ENCODE peak calls at places on chromosomes 1 and 21, in six cellular contexts. K is ascending aorta, L is H1, A is Panc1, B is lung, E is lower lobe of right lung. J is an unnamed sample. For H3K4me1, the result is how much of the 10 kb centered on the place peaks cover.

GRCh38 chr1:75522389-75522788 is 88.5 kb downstream of the SLC44A5 start:
- DNase-seq in K (no peak), L (no peak), A (no peak), B (no peak), E (no peak), J (no peak)

GRCh38 chr1:110671323-110671722 is 3.4 kb downstream of the KCNA3 start:
- DNase-seq in K (no peak), L (no peak), A (no peak), B (no peak), E (no peak), J (no peak)

GRCh38 chr1:155979525-155980343 is 1.4 kb upstream of the ARHGEF2 start:
- DNase-seq in K (peak), L (no peak), A (no peak), B (no peak), E (no peak), J (no peak)

GRCh38 chr1:43048601-43049011 is 89.9 kb upstream of the SLC2A1 start:
- DNase-seq in K (no peak), L (no peak), A (no peak), B (no peak), E (no peak), J (no peak)

GRCh38 chr1:118485757-118486156 is 300.7 kb upstream of the SPAG17 start:
- DNase-seq in K (no peak), L (no peak), A (no peak), B (no peak), E (no peak), J (no peak)

GRCh38 chr1:174989540-174990181 is 10.1 kb upstream of the CACYBP start:
- DNase-seq in K (no peak), L (no peak), A (no peak), B (no peak), E (no peak), J (no peak)

GRCh38 chr21:41680444-41681335 is 86.2 kb downstream of the RIPK4 start:
- DNase-seq in K (no peak), L (no peak), A (peak), B (no peak), E (no peak), J (peak)

GRCh38 chr1:66537718-66538117 is 3.8 kb downstream of the SGIP1 start:
- DNase-seq in K (no peak), L (no peak), A (no peak), B (no peak), E (no peak), J (no peak)

GRCh38 chr21:31991356-31992331 is 118.8 kb downstream of the HUNK start:
- DNase-seq in K (no peak), L (peak), A (no peak), B (no peak), E (no peak), J (no peak)

GRCh38 chr1:59125154-59125553 is 171.7 kb upstream of the FGGY start:
- DNase-seq in K (no peak), L (no peak), A (no peak), B (no peak), E (no peak), J (no peak)

GRCh38 chr1:23129846-23130245 is 38.8 kb downstream of the LUZP1 start:
- DNase-seq in K (no peak), L (no peak), A (no peak), B (no peak), E (no peak), J (no peak)

GRCh38 chr1:184930232-184930631 is 44.1 kb downstream of the NIBAN1 start:
- DNase-seq in K (no peak), L (no peak), A (no peak), B (no peak), E (no peak), J (no peak)

GRCh38 chr1:167305705-167306277 is 85.1 kb downstream of the POU2F1 start:
- DNase-seq in K (no peak), L (no peak), A (no peak), B (no peak), E (no peak), J (no peak)

GRCh38 chr1:229427572-229427971 is 6.3 kb downstream of the ACTA1 start:
- DNase-seq in K (no peak), L (no peak), A (no peak), B (no peak), E (no peak), J (no peak)

GRCh38 chr21:29504751-29505321 is 206.1 kb downstream of the BACH1 start:
- DNase-seq in K (no peak), L (no peak), A (no peak), B (no peak), E (no peak), J (no peak)

GRCh38 chr1:91689586-91690481 is 189.2 kb downstream of the CDC7 start:
- DNase-seq in K (no peak), L (no peak), A (no peak), B (no peak), E (no peak), J (no peak)

GRCh38 chr1:43348809-43349593 is 9.8 kb upstream of the CDC20 start:
- DNase-seq in K (peak), L (peak), A (peak), B (peak), E (peak), J (peak)

GRCh38 chr1:196680107-196680506 is 28.3 kb downstream of the CFH start:
- DNase-seq in K (no peak), L (no peak), A (no peak), B (no peak), E (no peak), J (no peak)

GRCh38 chr1:167538657-167539056 is 14.9 kb downstream of the CREG1 start:
- DNase-seq in K (no peak), L (no peak), A (no peak), B (no peak), E (no peak), J (no peak)

GRCh38 chr1:42370876-42371549 is 9.6 kb upstream of the RIMKLA start:
- DNase-seq in K (no peak), L (no peak), A (no peak), B (peak), E (no peak), J (no peak)

GRCh38 chr1:53266038-53266437 is 27.7 kb upstream of the MAGOH start:
- DNase-seq in K (no peak), L (no peak), A (no peak), B (no peak), E (no peak), J (no peak)

GRCh38 chr1:36112823-36113222 is 12.2 kb downstream of the COL8A2 start:
- DNase-seq in K (no peak), L (no peak), A (no peak), B (no peak), E (no peak), J (no peak)

GRCh38 chr1:184052194-184052559 is 647 bp downstream of the TSEN15 start:
- DNase-seq in K (no peak), L (no peak), A (no peak), B (no peak), E (no peak), J (no peak)

GRCh38 chr1:228009116-228009827 is 2.5 kb downstream of the WNT3A start:
- DNase-seq in K (no peak), L (no peak), A (no peak), B (no peak), E (no peak), J (peak)

GRCh38 chr1:247386695-247387094 is 29.3 kb upstream of the NLRP3 start:
- DNase-seq in K (no peak), L (no peak), A (no peak), B (no peak), E (no peak), J (no peak)

GRCh38 chr1:40625076-40625475 is 40.4 kb downstream of the RIMS3 start:
- DNase-seq in K (no peak), L (no peak), A (no peak), B (no peak), E (no peak), J (peak)

GRCh38 chr1:208170252-208170651 is 73.9 kb downstream of the PLXNA2 start:
- DNase-seq in K (no peak), L (no peak), A (no peak), B (no peak), E (no peak), J (peak)

GRCh38 chr1:66182551-66183178 is 351.3 kb upstream of the SGIP1 start:
- DNase-seq in K (no peak), L (no peak), A (no peak), B (no peak), E (no peak), J (peak)

GRCh38 chr1:181504294-181505115 is 21.2 kb downstream of the CACNA1E start:
- DNase-seq in K (no peak), L (peak), A (no peak), B (no peak), E (no peak), J (no peak)

GRCh38 chr1:11728126-11728806 is 7.7 kb upstream of the AGTRAP start:
- DNase-seq in K (no peak), L (no peak), A (no peak), B (no peak), E (no peak), J (no peak)

GRCh38 chr1:197076585-197076984 is 9.5 kb upstream of the F13B start:
- DNase-seq in K (no peak), L (no peak), A (no peak), B (no peak), E (no peak), J (no peak)

GRCh38 chr1:224427346-224427745 is 7.3 kb downstream of the WDR26 start:
- DNase-seq in K (no peak), L (no peak), A (no peak), B (no peak), E (no peak), J (no peak)

GRCh38 chr1:211630236-211631081 is 45.0 kb downstream of the NEK2 start:
- DNase-seq in K (no peak), L (peak), A (no peak), B (no peak), E (peak), J (no peak)

GRCh38 chr1:42939216-42939615 is 19.5 kb downstream of the SLC2A1 start:
- DNase-seq in K (no peak), L (no peak), A (no peak), B (peak), E (no peak), J (peak)

GRCh38 chr1:94828251-94828650 is 8.1 kb downstream of the SLC44A3 start:
- DNase-seq in K (no peak), L (no peak), A (no peak), B (no peak), E (no peak), J (no peak)

GRCh38 chr1:206012086-206012859 is 9.1 kb upstream of the RAB7B start:
- DNase-seq in K (peak), L (no peak), A (no peak), B (peak), E (peak), J (peak)

DNA sequence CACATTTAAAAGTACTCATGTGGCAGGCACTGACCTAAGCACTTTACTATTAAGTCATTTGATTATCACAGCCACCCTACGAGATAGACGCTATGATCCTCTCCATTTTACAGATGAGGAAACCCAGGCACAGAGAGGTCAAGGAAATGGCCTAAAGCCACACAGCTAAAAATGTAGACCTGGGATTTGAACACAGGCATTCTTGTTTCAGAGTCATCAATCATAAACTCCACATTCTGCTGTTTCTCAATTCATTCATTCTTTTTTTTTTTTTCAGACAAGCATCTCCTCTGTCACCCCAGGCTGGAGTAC is 8.3 kb downstream of the EPHA2 start:
- DNase-seq in K (no peak), L (no peak), A (no peak), B (no peak), E (no peak), J (no peak)
- H3K4me1 ChIP-seq in K (under half), L (under half), A (half or more), B (under half), E (half or more), J (half or more)

DNA sequence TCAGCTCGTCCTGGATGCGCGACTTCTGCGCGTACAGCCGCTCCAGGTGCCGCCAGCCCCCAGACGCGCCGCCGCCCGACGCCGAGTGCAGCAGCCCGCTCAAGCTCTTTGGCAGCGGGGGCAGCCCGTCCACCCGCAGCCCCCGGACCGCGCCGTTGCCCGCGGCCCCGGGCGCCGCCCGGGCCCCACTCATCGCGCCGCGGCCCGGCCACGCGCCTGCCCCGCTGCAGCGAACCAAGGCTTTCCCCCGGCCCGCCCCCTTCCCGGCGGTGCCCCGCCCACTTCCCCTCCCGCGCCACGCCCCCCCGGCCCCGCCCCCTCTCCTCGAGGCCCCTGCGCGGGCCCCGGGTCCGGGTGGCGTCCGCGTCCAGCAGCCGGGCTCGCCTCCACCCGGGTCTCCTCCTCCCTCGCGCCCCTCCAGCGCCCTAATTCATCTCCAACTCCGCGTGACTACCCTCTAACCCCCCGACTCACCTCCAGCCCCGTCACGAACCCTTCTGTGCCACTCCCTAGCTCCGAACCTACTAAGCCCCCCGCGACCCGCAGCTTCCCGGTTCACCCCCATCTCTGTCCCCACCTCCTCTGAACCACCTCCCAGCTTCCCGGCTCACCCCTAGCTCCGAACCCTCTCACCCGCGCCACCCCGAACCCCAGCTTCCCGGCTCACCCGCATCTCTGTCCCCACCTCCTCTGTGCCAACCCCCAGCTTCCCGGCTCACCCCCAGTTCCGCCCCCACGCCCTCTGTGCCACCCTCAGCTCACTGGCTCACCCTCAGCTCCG is at the start of gene FAM89A:
- DNase-seq in K (no peak), L (peak), A (no peak), B (no peak), E (peak), J (peak)
- H3K27ac ChIP-seq in K (no peak), L (no peak), A (no peak), B (peak), E (peak), J (peak)

GRCh38 chr1:236067854-236068454 is 3.1 kb upstream of the NID1 start:
- DNase-seq in K (no peak), L (no peak), A (no peak), B (no peak), E (no peak), J (no peak)
- H3K4me3 ChIP-seq in K (no peak), L (no peak), A (no peak), B (no peak), E (no peak), J (no peak)

GRCh38 chr1:26996024-26996423 is 2.5 kb downstream of the TRNP1 start:
- DNase-seq in K (no peak), L (no peak), A (no peak), B (no peak), E (no peak), J (no peak)
- H3K4me1 ChIP-seq in K (under half), L (under half), A (half or more), B (under half), E (half or more), J (half or more)

GRCh38 chr1:21292991-21293536 is 2.8 kb upstream of the ECE1 start:
- DNase-seq in K (no peak), L (no peak), A (no peak), B (no peak), E (no peak), J (no peak)

GRCh38 chr1:21293537-21294265 is 3.4 kb upstream of the ECE1 start:
- DNase-seq in K (no peak), L (no peak), A (no peak), B (no peak), E (no peak), J (no peak)

GRCh38 chr1:21295059-21295401 is 4.8 kb upstream of the ECE1 start:
- DNase-seq in K (no peak), L (no peak), A (no peak), B (no peak), E (no peak), J (no peak)

GRCh38 chr1:21295545-21295944 is 5.3 kb upstream of the ECE1 start:
- DNase-seq in K (no peak), L (no peak), A (no peak), B (no peak), E (no peak), J (no peak)

GRCh38 chr1:21294266-21295058 is 4.2 kb upstream of the ECE1 start:
- DNase-seq in K (no peak), L (no peak), A (no peak), B (peak), E (peak), J (peak)
- H3K27ac ChIP-seq in K (peak), L (no peak), A (peak), B (peak), E (peak), J (peak)

J was measured in body of pancreas.